ENCODE peak calls at places on chromosomes 13 and 19, in five cellular contexts. Q is naive thymus-derived CD4-positive, alpha-beta T cell; B is upper lobe of left lung; P is Caco-2; R is suprapubic skin. A is an unnamed sample. For H3K9me3, the result is how much of the 10 kb centered on the place peaks cover.

GRCh38 chr13:80753951-80754350 is 413.0 kb upstream of the SPRY2 start:
- DNase-seq in Q (no peak), B (no peak), P (no peak), R (no peak), A (no peak)

GRCh38 chr19:18020212-18021067 is 12.5 kb downstream of the ARRDC2 start:
- DNase-seq in Q (no peak), B (peak), P (no peak), R (peak), A (no peak)

GRCh38 chr13:98959775-98960325 is 18.0 kb downstream of the DOCK9 start:
- DNase-seq in Q (no peak), B (no peak), P (no peak), R (no peak), A (no peak)

GRCh38 chr13:70523622-70524021 is 415.4 kb upstream of the KLHL1 start:
- DNase-seq in Q (no peak), B (no peak), P (no peak), R (no peak), A (no peak)

GRCh38 chr19:30682576-30683536 is 310.7 kb downstream of the ZNF536 start:
- DNase-seq in Q (peak), B (peak), P (peak), R (peak), A (peak)

GRCh38 chr13:28273919-28274318 is 135.6 kb downstream of the PAN3 start:
- DNase-seq in Q (no peak), B (no peak), P (no peak), R (no peak), A (no peak)

GRCh38 chr13:103758222-103758621 is 692.0 kb upstream of the SLC10A2 start:
- DNase-seq in Q (no peak), B (no peak), P (no peak), R (no peak), A (no peak)

GRCh38 chr19:1847684-1848398 is 442 bp downstream of the REXO1 start:
- DNase-seq in Q (no peak), B (peak), P (peak), R (no peak), A (no peak)

GRCh38 chr13:46079770-46080169 is 25.1 kb downstream of the CPB2 start:
- DNase-seq in Q (no peak), B (no peak), P (no peak), R (no peak), A (no peak)

GRCh38 chr19:44748426-44749254 is at the start of gene BCL3:
- DNase-seq in Q (peak), B (peak), P (peak), R (peak), A (peak)

GRCh38 chr19:9936151-9937000 is at the start of gene OLFM2:
- DNase-seq in Q (no peak), B (peak), P (no peak), R (no peak), A (no peak)

GRCh38 chr19:7612282-7613274 is 16.8 kb downstream of the XAB2 start:
- DNase-seq in Q (no peak), B (peak), P (no peak), R (no peak), A (no peak)
- H3K9me3 ChIP-seq in Q (under half), B (under half), P (under half), R (under half), A (under half)

GRCh38 chr13:111639196-111639705 is 318.8 kb downstream of the TEX29 start:
- DNase-seq in Q (no peak), B (no peak), P (no peak), R (no peak), A (no peak)
- H3K9me3 ChIP-seq in Q (under half), B (under half), P (under half), R (under half), A (under half)

GRCh38 chr13:22336460-22336859 is 665.6 kb downstream of the FGF9 start:
- DNase-seq in Q (no peak), B (no peak), P (no peak), R (no peak), A (no peak)
- H3K9me3 ChIP-seq in Q (under half), B (under half), P (under half), R (under half), A (under half)

DNA sequence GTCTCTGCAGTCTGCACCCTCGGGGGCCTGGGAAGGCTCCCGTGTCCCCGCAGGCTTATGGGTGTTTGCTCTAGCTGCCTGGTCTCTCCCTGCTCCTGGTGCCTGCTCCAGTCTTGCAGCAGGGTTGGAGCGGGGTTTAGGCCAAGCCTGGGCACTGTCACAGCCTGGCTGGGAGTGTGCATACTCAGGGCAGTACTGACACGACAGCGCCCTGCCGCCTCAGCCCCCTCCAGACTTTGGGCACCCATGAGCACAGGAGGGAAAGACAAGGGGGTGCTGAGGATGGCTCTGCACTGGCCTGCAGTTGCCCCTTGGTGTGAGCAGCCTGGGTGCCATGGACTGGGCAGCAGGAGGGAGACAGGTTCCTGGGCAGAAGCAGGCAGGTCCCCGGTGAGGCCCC is 35.7 kb downstream of the CEP89 start:
- DNase-seq in Q (no peak), B (peak), P (no peak), R (no peak), A (no peak)
- H3K9me3 ChIP-seq in Q (under half), B (under half), P (under half), R (under half), A (under half)

GRCh38 chr13:37011788-37012187 is 11.2 kb downstream of the EXOSC8 start:
- DNase-seq in Q (no peak), B (no peak), P (no peak), R (no peak), A (no peak)

GRCh38 chr13:37009692-37010091 is 9.1 kb downstream of the EXOSC8 start:
- DNase-seq in Q (no peak), B (no peak), P (no peak), R (no peak), A (no peak)

GRCh38 chr13:37014609-37015008 is 14.0 kb downstream of the EXOSC8 start:
- DNase-seq in Q (no peak), B (no peak), P (no peak), R (no peak), A (no peak)

GRCh38 chr13:37011002-37011401 is 10.4 kb downstream of the EXOSC8 start:
- DNase-seq in Q (no peak), B (no peak), P (no peak), R (no peak), A (no peak)

DNA sequence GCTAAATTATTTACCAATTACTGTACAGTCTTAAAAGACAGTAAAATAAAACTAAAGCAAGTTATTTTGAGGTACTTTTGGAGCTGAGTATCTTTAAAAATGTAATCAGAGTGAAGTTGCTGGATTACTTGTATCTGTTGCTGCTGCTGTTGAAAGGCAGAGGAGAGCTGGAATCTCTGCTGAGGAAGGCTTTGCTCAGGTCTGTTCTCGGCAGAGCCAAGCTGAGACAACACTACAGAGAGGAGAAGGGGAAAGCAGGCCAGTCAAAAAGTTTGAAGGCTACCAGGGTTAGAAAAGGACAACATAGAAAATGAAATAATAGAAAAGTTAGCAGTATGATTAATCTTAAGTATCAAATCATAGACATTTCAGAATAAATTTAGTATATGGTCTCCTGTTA is 9.8 kb downstream of the EXOSC8 start:
- DNase-seq in Q (no peak), B (no peak), P (no peak), R (no peak), A (no peak)
- H3K9me3 ChIP-seq in Q (under half), B (under half), P (under half), R (under half), A (under half)

DNA sequence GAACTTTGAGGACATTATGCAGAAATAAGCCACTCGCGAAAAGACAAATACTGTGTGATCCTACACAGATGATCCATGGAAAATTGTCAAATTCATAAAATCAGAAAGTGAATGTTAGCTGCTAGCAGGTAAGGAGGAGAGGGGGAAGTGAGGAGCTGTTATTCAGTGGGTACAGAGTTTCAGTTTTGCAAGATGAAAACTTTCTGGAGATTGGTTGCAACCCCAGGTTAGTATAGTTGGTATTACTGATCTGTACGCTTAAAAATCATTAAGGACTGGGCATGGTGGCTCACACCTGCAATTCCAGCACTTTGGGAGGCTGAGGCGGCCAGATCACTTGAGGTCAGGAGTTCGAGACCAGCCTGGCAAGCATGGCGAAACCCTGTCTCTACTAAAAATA is 17.9 kb downstream of the ZNF101 start:
- DNase-seq in Q (no peak), B (no peak), P (no peak), R (no peak), A (no peak)
- H3K9me3 ChIP-seq in Q (under half), B (under half), P (under half), R (under half), A (under half)

DNA sequence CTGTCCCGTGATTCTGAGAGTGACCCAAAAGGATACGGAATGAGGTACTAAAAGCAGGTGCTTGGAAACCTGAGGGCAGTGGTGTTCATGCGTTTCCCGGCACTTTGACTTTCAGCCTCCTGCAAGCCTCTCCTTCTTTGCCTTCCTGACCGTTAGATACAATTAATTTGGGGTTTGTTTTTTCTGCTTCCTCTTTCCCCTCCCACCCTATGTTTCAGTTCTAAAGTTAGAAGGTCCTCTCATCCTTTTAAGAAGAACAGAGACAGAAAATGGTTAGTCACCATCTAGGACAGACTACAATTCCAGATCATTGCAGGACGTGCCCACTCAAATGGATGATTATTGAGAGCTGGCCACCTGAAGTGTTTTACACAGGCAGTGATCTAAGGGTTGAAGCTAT is 1.8 kb upstream of the LILRB4 start:
- DNase-seq in Q (no peak), B (no peak), P (no peak), R (no peak), A (no peak)
- H3K9me3 ChIP-seq in Q (under half), B (under half), P (under half), R (under half), A (under half)

GRCh38 chr13:51928231-51928630 is 66.5 kb downstream of the CCDC70 start:
- DNase-seq in Q (no peak), B (no peak), P (no peak), R (no peak), A (no peak)
- H3K9me3 ChIP-seq in Q (under half), B (under half), P (under half), R (under half), A (under half)

GRCh38 chr19:34681478-34681877 is 4.0 kb downstream of the ZNF302 start:
- DNase-seq in Q (no peak), B (no peak), P (no peak), R (no peak), A (no peak)
- H3K9me3 ChIP-seq in Q (under half), B (half or more), P (under half), R (under half), A (under half)